ENCODE peak calls at places on chromosomes 11 and 22, in four cellular contexts. One of them, this sample, is unnamed.

GRCh38 chr11:74011360-74012071 is 2.6 kb upstream of the UCP3 start:
- DNase-seq in Caco-2: peak
- DNase-seq in fibroblast of mammary gland: peak
- DNase-seq in ovary: no peak
- DNase-seq in this sample: peak

GRCh38 chr11:23725752-23726151 is 771.1 kb upstream of the LUZP2 start:
- DNase-seq in ovary: no peak
- DNase-seq in Caco-2: no peak
- DNase-seq in fibroblast of mammary gland: peak
- DNase-seq in this sample: no peak

GRCh38 chr11:57785072-57785471 is 23.5 kb downstream of the CTNND1 start:
- DNase-seq in ovary: no peak
- DNase-seq in Caco-2: no peak
- DNase-seq in fibroblast of mammary gland: no peak
- DNase-seq in this sample: peak

GRCh38 chr11:85752201-85752889 is 58.6 kb downstream of the SYTL2 start:
- DNase-seq in ovary: no peak
- DNase-seq in fibroblast of mammary gland: no peak
- DNase-seq in Caco-2: no peak
- DNase-seq in this sample: no peak

GRCh38 chr22:35854334-35854733 is 136.7 kb downstream of the APOL5 start:
- DNase-seq in ovary: no peak
- DNase-seq in Caco-2: no peak
- DNase-seq in fibroblast of mammary gland: no peak
- DNase-seq in this sample: no peak

GRCh38 chr11:11706022-11706421 is 84.2 kb upstream of the GALNT18 start:
- DNase-seq in Caco-2: no peak
- DNase-seq in fibroblast of mammary gland: peak
- DNase-seq in ovary: no peak
- DNase-seq in this sample: no peak

GRCh38 chr11:29490951-29491350 is 525.9 kb downstream of the KCNA4 start:
- DNase-seq in fibroblast of mammary gland: no peak
- DNase-seq in ovary: no peak
- DNase-seq in Caco-2: no peak
- DNase-seq in this sample: no peak

GRCh38 chr22:29825578-29825977 is 12.5 kb downstream of the ASCC2 start:
- DNase-seq in Caco-2: no peak
- DNase-seq in ovary: no peak
- DNase-seq in fibroblast of mammary gland: no peak
- DNase-seq in this sample: no peak

GRCh38 chr11:313304-313786 is 495 bp upstream of the IFITM1 start:
- DNase-seq in ovary: no peak
- DNase-seq in Caco-2: no peak
- DNase-seq in fibroblast of mammary gland: no peak
- DNase-seq in this sample: peak

GRCh38 chr22:17085277-17086091 is 684 bp downstream of the IL17RA start:
- DNase-seq in fibroblast of mammary gland: no peak
- DNase-seq in ovary: no peak
- DNase-seq in Caco-2: no peak
- DNase-seq in this sample: peak

GRCh38 chr11:93822359-93822758 is 28.1 kb downstream of the VSTM5 start:
- DNase-seq in ovary: no peak
- DNase-seq in Caco-2: no peak
- DNase-seq in fibroblast of mammary gland: no peak
- DNase-seq in this sample: no peak

GRCh38 chr22:42313804-42314581 is 43.5 kb upstream of the TCF20 start:
- DNase-seq in ovary: peak
- DNase-seq in fibroblast of mammary gland: peak
- DNase-seq in Caco-2: peak
- DNase-seq in this sample: peak

GRCh38 chr11:35798423-35798822 is 135.8 kb downstream of the TRIM44 start:
- DNase-seq in Caco-2: no peak
- DNase-seq in fibroblast of mammary gland: peak
- DNase-seq in ovary: no peak
- DNase-seq in this sample: no peak

GRCh38 chr11:22711212-22711770 is 44.9 kb downstream of the GAS2 start:
- DNase-seq in ovary: no peak
- DNase-seq in Caco-2: peak
- DNase-seq in fibroblast of mammary gland: no peak
- DNase-seq in this sample: no peak

GRCh38 chr11:120652705-120653335 is 141.3 kb downstream of the GRIK4 start:
- DNase-seq in ovary: no peak
- DNase-seq in fibroblast of mammary gland: peak
- DNase-seq in Caco-2: peak
- DNase-seq in this sample: peak

GRCh38 chr11:77038029-77038824 is 4.0 kb downstream of the B3GNT6 start:
- DNase-seq in ovary: no peak
- DNase-seq in fibroblast of mammary gland: peak
- DNase-seq in Caco-2: no peak
- DNase-seq in this sample: no peak

GRCh38 chr11:76455331-76455730 is 10.5 kb downstream of the EMSY start:
- DNase-seq in fibroblast of mammary gland: no peak
- DNase-seq in ovary: no peak
- DNase-seq in Caco-2: peak
- DNase-seq in this sample: no peak

GRCh38 chr11:72280037-72280436 is 36.1 kb upstream of the PHOX2A start:
- DNase-seq in ovary: no peak
- DNase-seq in Caco-2: no peak
- DNase-seq in fibroblast of mammary gland: no peak
- DNase-seq in this sample: no peak

GRCh38 chr11:14258177-14258935 is 100.6 kb downstream of the RRAS2 start:
- DNase-seq in ovary: no peak
- DNase-seq in Caco-2: peak
- DNase-seq in fibroblast of mammary gland: peak
- DNase-seq in this sample: no peak

GRCh38 chr11:11444027-11444799 is 91.2 kb upstream of the CSNK2A3 start:
- DNase-seq in fibroblast of mammary gland: peak
- DNase-seq in ovary: no peak
- DNase-seq in Caco-2: no peak
- DNase-seq in this sample: no peak

GRCh38 chr11:69836401-69836800 is 17.2 kb upstream of the FGF3 start:
- DNase-seq in Caco-2: peak
- DNase-seq in ovary: peak
- DNase-seq in fibroblast of mammary gland: no peak
- DNase-seq in this sample: no peak

GRCh38 chr11:83054904-83055380 is 16.8 kb downstream of the RAB30 start:
- DNase-seq in Caco-2: no peak
- DNase-seq in fibroblast of mammary gland: no peak
- DNase-seq in ovary: no peak
- DNase-seq in this sample: peak

GRCh38 chr11:75813622-75814039 is 1.4 kb upstream of the UVRAG start:
- DNase-seq in fibroblast of mammary gland: peak
- DNase-seq in ovary: no peak
- DNase-seq in Caco-2: no peak
- DNase-seq in this sample: no peak

GRCh38 chr11:72328366-72329224 is 84.6 kb upstream of the PHOX2A start:
- DNase-seq in fibroblast of mammary gland: peak
- DNase-seq in Caco-2: no peak
- DNase-seq in ovary: no peak
- DNase-seq in this sample: no peak

GRCh38 chr11:86243377-86243776 is 1.2 kb upstream of the EED start:
- DNase-seq in fibroblast of mammary gland: no peak
- DNase-seq in ovary: no peak
- DNase-seq in Caco-2: no peak
- DNase-seq in this sample: no peak

GRCh38 chr22:25878933-25879332 is 136.9 kb downstream of the MYO18B start:
- DNase-seq in Caco-2: no peak
- DNase-seq in ovary: no peak
- DNase-seq in fibroblast of mammary gland: no peak
- DNase-seq in this sample: no peak

GRCh38 chr11:92528051-92528450 is 303.4 kb downstream of the FAT3 start:
- DNase-seq in fibroblast of mammary gland: peak
- DNase-seq in Caco-2: no peak
- DNase-seq in ovary: no peak
- DNase-seq in this sample: no peak

GRCh38 chr11:131979364-131979763 is 608.9 kb downstream of the NTM start:
- DNase-seq in fibroblast of mammary gland: no peak
- DNase-seq in ovary: no peak
- DNase-seq in Caco-2: no peak
- DNase-seq in this sample: no peak

GRCh38 chr22:21000987-21001600 is 824 bp downstream of the THAP7 start:
- DNase-seq in ovary: no peak
- DNase-seq in Caco-2: no peak
- DNase-seq in fibroblast of mammary gland: no peak
- DNase-seq in this sample: no peak

GRCh38 chr11:67507242-67507890 is 596 bp downstream of the CDK2AP2 start:
- DNase-seq in ovary: no peak
- DNase-seq in fibroblast of mammary gland: peak
- DNase-seq in Caco-2: no peak
- DNase-seq in this sample: peak

GRCh38 chr11:134401825-134402809 is 9.9 kb downstream of the B3GAT1 start:
- DNase-seq in fibroblast of mammary gland: no peak
- DNase-seq in Caco-2: no peak
- DNase-seq in ovary: no peak
- DNase-seq in this sample: no peak

GRCh38 chr11:74330065-74330858 is 18.8 kb upstream of the P4HA3 start:
- DNase-seq in Caco-2: no peak
- DNase-seq in ovary: no peak
- DNase-seq in fibroblast of mammary gland: peak
- DNase-seq in this sample: no peak

GRCh38 chr11:133277886-133278285 is 254.4 kb downstream of the OPCML start:
- DNase-seq in fibroblast of mammary gland: no peak
- DNase-seq in Caco-2: no peak
- DNase-seq in ovary: no peak
- DNase-seq in this sample: no peak

GRCh38 chr11:121535122-121535796 is 82.5 kb upstream of the SORL1-AS1 start:
- DNase-seq in ovary: no peak
- DNase-seq in Caco-2: no peak
- DNase-seq in fibroblast of mammary gland: peak
- DNase-seq in this sample: no peak

GRCh38 chr22:23219317-23219716 is 39.0 kb downstream of the BCR start:
- DNase-seq in Caco-2: no peak
- DNase-seq in fibroblast of mammary gland: no peak
- DNase-seq in ovary: peak
- DNase-seq in this sample: no peak

GRCh38 chr22:23217171-23218052 is 37.1 kb downstream of the BCR start:
- DNase-seq in fibroblast of mammary gland: no peak
- DNase-seq in Caco-2: no peak
- DNase-seq in ovary: peak
- DNase-seq in this sample: no peak

GRCh38 chr22:23219787-23220484 is 39.6 kb downstream of the BCR start:
- DNase-seq in ovary: peak
- DNase-seq in fibroblast of mammary gland: peak
- DNase-seq in Caco-2: no peak
- DNase-seq in this sample: peak

GRCh38 chr22:23218867-23219251 is 38.5 kb downstream of the BCR start:
- DNase-seq in fibroblast of mammary gland: no peak
- DNase-seq in ovary: peak
- DNase-seq in Caco-2: no peak
- DNase-seq in this sample: peak

GRCh38 chr22:23218053-23218866 is 38.0 kb downstream of the BCR start:
- DNase-seq in fibroblast of mammary gland: no peak
- DNase-seq in ovary: peak
- DNase-seq in Caco-2: no peak
- DNase-seq in this sample: no peak
- H3K4me3 ChIP-seq in fibroblast of mammary gland: no peak
- H3K4me3 ChIP-seq in ovary: no peak
- H3K4me3 ChIP-seq in Caco-2: no peak
- H3K4me3 ChIP-seq in this sample: no peak

GRCh38 chr22:33013051-33013450 is 45.1 kb downstream of the SYN3 start:
- DNase-seq in Caco-2: no peak
- DNase-seq in fibroblast of mammary gland: no peak
- DNase-seq in ovary: no peak
- DNase-seq in this sample: no peak
- TF ChIP-seq CTCF in Caco-2: no peak
- TF ChIP-seq CTCF in fibroblast of mammary gland: no peak
- TF ChIP-seq CTCF in ovary: no peak
- TF ChIP-seq CTCF in this sample: no peak

GRCh38 chr11:63940786-63941185 is 2.0 kb downstream of the NAA40 start:
- DNase-seq in fibroblast of mammary gland: no peak
- DNase-seq in Caco-2: no peak
- DNase-seq in ovary: no peak
- DNase-seq in this sample: no peak
- H3K4me3 ChIP-seq in fibroblast of mammary gland: no peak
- H3K4me3 ChIP-seq in Caco-2: no peak
- H3K4me3 ChIP-seq in ovary: no peak
- H3K4me3 ChIP-seq in this sample: no peak

GRCh38 chr11:64803163-64803845 is at the start of gene MAP4K2:
- DNase-seq in ovary: peak
- DNase-seq in Caco-2: peak
- DNase-seq in fibroblast of mammary gland: peak
- DNase-seq in this sample: peak
- TF ChIP-seq CTCF in ovary: no peak
- TF ChIP-seq CTCF in Caco-2: peak
- TF ChIP-seq CTCF in fibroblast of mammary gland: no peak
- TF ChIP-seq CTCF in this sample: no peak

DNA sequence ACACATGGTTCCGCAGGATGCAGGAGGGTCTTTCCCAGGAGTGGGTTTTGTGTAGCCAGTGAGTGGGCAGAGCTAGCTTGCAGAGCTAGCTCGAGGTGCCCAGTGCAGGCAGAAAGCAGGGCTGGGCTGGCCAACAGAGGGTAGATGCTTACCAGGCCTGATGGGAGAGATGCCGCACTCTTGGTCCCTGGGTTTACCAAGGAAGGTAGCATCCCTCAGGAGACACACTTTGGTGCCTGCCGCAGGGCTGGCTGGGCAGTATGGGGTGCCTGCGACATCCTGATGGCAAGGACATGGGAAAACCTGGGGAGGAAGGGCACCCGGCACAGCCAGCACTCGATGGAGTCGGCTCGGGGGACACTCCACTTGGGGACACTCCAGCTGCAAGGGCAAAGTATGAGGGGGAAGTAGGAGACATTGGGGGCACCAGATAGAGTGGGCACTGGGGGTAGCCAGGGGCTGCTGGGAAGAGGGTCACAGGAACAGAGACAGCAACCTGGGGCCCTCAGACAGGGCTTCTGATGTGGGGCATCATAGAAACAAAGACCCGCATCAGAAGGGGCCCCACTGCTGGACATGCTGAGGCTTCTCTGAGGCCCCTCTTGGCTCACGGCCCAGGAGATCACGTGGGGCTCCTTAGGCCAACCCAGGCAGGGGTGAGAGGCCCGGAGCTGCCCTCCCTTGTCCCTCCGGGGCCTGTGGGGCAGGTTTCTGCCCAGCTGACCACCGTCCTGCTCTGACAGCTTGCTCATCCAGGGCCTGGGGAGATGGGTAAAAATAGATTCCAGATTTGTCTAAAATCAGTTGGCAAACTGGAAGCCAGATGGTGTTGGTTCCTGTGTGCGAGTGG is 89.8 kb downstream of the MORC2 start:
- DNase-seq in fibroblast of mammary gland: no peak
- DNase-seq in ovary: no peak
- DNase-seq in Caco-2: no peak
- DNase-seq in this sample: no peak
- H3K4me3 ChIP-seq in fibroblast of mammary gland: no peak
- H3K4me3 ChIP-seq in ovary: no peak
- H3K4me3 ChIP-seq in Caco-2: no peak
- H3K4me3 ChIP-seq in this sample: no peak

This sample was measured in GM12865.